ENCODE peak calls at places on chromosome 9, in ten cellular contexts. E is sigmoid colon, S is stomach, B is A549, X is transverse colon, Z is H1, J is GM12878, P is SK-N-SH, W is ovary, V is suprapubic skin. Q is an unnamed sample.

GRCh38 chr9:69200071-69200470 is 26.0 kb downstream of the TJP2 start:
- DNase-seq in E (no peak), S (no peak), B (no peak), X (no peak), Z (no peak), J (no peak), P (no peak), W (peak; percentile 71), V (no peak), Q (no peak)

GRCh38 chr9:124503713-124504529 is 3.3 kb downstream of the NR5A1 start:
- DNase-seq in E (no peak), S (no peak), B (no peak), X (no peak), Z (peak; percentile 79), J (no peak), P (peak; percentile 62), W (peak; percentile 11), V (no peak), Q (no peak)

GRCh38 chr9:97501177-97501971 is at the start of gene TMOD1:
- DNase-seq in E (peak; percentile 86), S (peak; percentile 80), B (peak; percentile 45), X (peak; percentile 79), Z (peak; percentile 80), J (no peak), P (peak; percentile 99), W (peak; percentile 76), V (peak; percentile 69), Q (peak; percentile 52)

GRCh38 chr9:16030513-16031185 is 477.8 kb downstream of the CCDC171 start:
- DNase-seq in E (no peak), S (no peak), B (peak; percentile 25), X (no peak), Z (no peak), J (peak; percentile 35), P (no peak), W (no peak), V (no peak), Q (no peak)

GRCh38 chr9:137879566-137880150 is 2.1 kb downstream of the CACNA1B start:
- DNase-seq in E (no peak), S (no peak), B (no peak), X (no peak), Z (no peak), J (no peak), P (no peak), W (no peak), V (no peak), Q (no peak)

GRCh38 chr9:133127340-133127981 is 6.4 kb upstream of the RALGDS start:
- DNase-seq in E (peak; percentile 86), S (peak; percentile 84), B (no peak), X (peak; percentile 70), Z (no peak), J (no peak), P (no peak), W (no peak), V (peak; percentile 91), Q (no peak)

GRCh38 chr9:128479262-128479661 is 23.5 kb downstream of the ODF2 start:
- DNase-seq in E (no peak), S (no peak), B (no peak), X (no peak), Z (no peak), J (no peak), P (no peak), W (no peak), V (no peak), Q (no peak)

GRCh38 chr9:69750085-69750484 is 9.7 kb downstream of the PTAR1 start:
- DNase-seq in E (no peak), S (no peak), B (no peak), X (no peak), Z (no peak), J (no peak), P (no peak), W (no peak), V (no peak), Q (no peak)

GRCh38 chr9:37198034-37198718 is 77.8 kb downstream of the ZCCHC7 start:
- DNase-seq in E (no peak), S (no peak), B (no peak), X (no peak), Z (no peak), J (no peak), P (no peak), W (no peak), V (no peak), Q (no peak)

GRCh38 chr9:113187935-113188595 is 33.0 kb downstream of the FKBP15 start:
- DNase-seq in E (peak; percentile 84), S (no peak), B (peak; percentile 26), X (peak; percentile 28), Z (no peak), J (no peak), P (no peak), W (no peak), V (peak; percentile 83), Q (peak; percentile 71)

GRCh38 chr9:32294051-32294600 is 90.3 kb upstream of the ACO1 start:
- DNase-seq in E (no peak), S (no peak), B (no peak), X (no peak), Z (no peak), J (no peak), P (no peak), W (no peak), V (no peak), Q (no peak)

GRCh38 chr9:131008909-131009618 is at the start of gene LAMC3:
- DNase-seq in E (no peak), S (no peak), B (peak; percentile 52), X (no peak), Z (peak; percentile 80), J (no peak), P (peak; percentile 84), W (no peak), V (no peak), Q (no peak)

GRCh38 chr9:97615439-97616072 is 17.6 kb downstream of the TSTD2 start:
- DNase-seq in E (peak; percentile 81), S (peak; percentile 74), B (peak; percentile 64), X (peak; percentile 70), Z (peak; percentile 66), J (no peak), P (peak; percentile 61), W (peak; percentile 42), V (no peak), Q (peak; percentile 88)

GRCh38 chr9:85248514-85249312 is 493.0 kb downstream of the AGTPBP1 start:
- DNase-seq in E (no peak), S (no peak), B (peak; percentile 10), X (no peak), Z (no peak), J (no peak), P (no peak), W (no peak), V (no peak), Q (no peak)

GRCh38 chr9:85112933-85113418 is 443.4 kb downstream of the NTRK2 start:
- DNase-seq in E (no peak), S (no peak), B (no peak), X (no peak), Z (no peak), J (no peak), P (no peak), W (no peak), V (no peak), Q (no peak)

GRCh38 chr9:109013678-109014145 is 413 bp upstream of the CTNNAL1 start:
- DNase-seq in E (no peak), S (no peak), B (no peak), X (no peak), Z (no peak), J (no peak), P (no peak), W (no peak), V (no peak), Q (no peak)

GRCh38 chr9:88773627-88774244 is 217.5 kb upstream of the S1PR3 start:
- DNase-seq in E (no peak), S (no peak), B (peak; percentile 74), X (no peak), Z (no peak), J (no peak), P (no peak), W (no peak), V (no peak), Q (no peak)

GRCh38 chr9:131407717-131408195 is 13.9 kb downstream of the PRRC2B start:
- DNase-seq in E (peak; percentile 80), S (no peak), B (peak; percentile 45), X (peak; percentile 34), Z (peak; percentile 65), J (no peak), P (no peak), W (peak; percentile 37), V (no peak), Q (no peak)

GRCh38 chr9:17135578-17135904 is 701 bp downstream of the CNTLN start:
- DNase-seq in E (no peak), S (no peak), B (no peak), X (no peak), Z (no peak), J (no peak), P (no peak), W (no peak), V (no peak), Q (peak; percentile 15)

GRCh38 chr9:121302786-121303185 is 34.8 kb downstream of the GSN start:
- DNase-seq in E (peak; percentile 50), S (no peak), B (no peak), X (no peak), Z (no peak), J (no peak), P (no peak), W (no peak), V (peak; percentile 59), Q (peak; percentile 12)
- TF ChIP-seq CTCF in E (no peak), S (no peak), B (no peak), X (no peak), Z (no peak), J (no peak), P (no peak), W (no peak), V (no peak), Q (no peak)

GRCh38 chr9:14366071-14366470 is 52.1 kb upstream of the NFIB start:
- DNase-seq in E (peak; percentile 86), S (no peak), B (no peak), X (no peak), Z (no peak), J (no peak), P (no peak), W (no peak), V (no peak), Q (no peak)
- TF ChIP-seq EP300 in E (no peak), S (no peak), B (no peak), X (no peak), Z (no peak), J (no peak), P (no peak), W (no peak), V (no peak), Q (peak; percentile 48)

GRCh38 chr9:136268318-136268717 is 22.7 kb upstream of the QSOX2 start:
- DNase-seq in E (no peak), S (no peak), B (peak; percentile 41), X (no peak), Z (no peak), J (no peak), P (no peak), W (no peak), V (no peak), Q (no peak)
- TF ChIP-seq CTCF in E (no peak), S (no peak), B (no peak), X (no peak), Z (no peak), J (no peak), P (no peak), W (no peak), V (no peak), Q (no peak)

DNA sequence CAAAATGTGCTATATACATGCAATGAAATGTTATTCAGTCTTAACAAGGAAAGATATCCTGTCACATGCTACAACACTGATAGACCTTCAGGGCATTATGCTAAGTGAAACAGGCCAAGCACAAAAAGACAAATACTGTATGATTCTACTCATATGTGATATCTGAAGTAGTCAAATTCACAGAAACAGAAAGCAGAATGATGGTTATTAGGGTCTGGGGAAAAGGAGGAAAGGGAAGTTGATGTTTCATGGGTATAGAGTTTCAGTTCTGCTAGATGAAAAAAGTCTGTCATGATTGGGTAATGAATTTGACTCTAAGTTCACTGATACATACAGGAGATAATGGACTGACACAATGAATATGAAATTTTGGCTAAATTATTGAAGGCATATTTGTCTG is 11.2 kb upstream of the RIC1 start:
- DNase-seq in E (no peak), S (no peak), B (no peak), X (no peak), Z (no peak), J (peak; percentile 92), P (no peak), W (no peak), V (no peak), Q (no peak)
- TF ChIP-seq EP300 in E (no peak), S (no peak), B (no peak), X (no peak), Z (no peak), J (peak; percentile 65), P (no peak), W (no peak), V (no peak), Q (no peak)

Q was measured in tibial nerve.